ENCODE peak calls at places on chromosomes 3 and 15, in seven cellular contexts. T is natural killer cell; M is naive thymus-derived CD8-positive, alpha-beta T cell; R is upper lobe of right lung; Q is HepG2; G is T-helper 9 cell; Z is substantia nigra. Y is an unnamed sample.

GRCh38 chr3:155890671-155891190 is 20.3 kb downstream of the GMPS start:
- DNase-seq in T (no peak), M (no peak), R (no peak), Q (peak), G (no peak), Z (no peak), Y (no peak)

GRCh38 chr3:14228611-14229470 is 50.2 kb downstream of the LSM3 start:
- DNase-seq in T (no peak), M (no peak), R (no peak), Q (no peak), G (no peak), Z (no peak), Y (no peak)

GRCh38 chr15:70582143-70582945 is 181.0 kb downstream of the UACA start:
- DNase-seq in T (no peak), M (no peak), R (no peak), Q (no peak), G (no peak), Z (no peak), Y (no peak)

GRCh38 chr3:52216585-52217408 is 8.6 kb downstream of the TLR9 start:
- DNase-seq in T (no peak), M (no peak), R (peak), Q (no peak), G (peak), Z (no peak), Y (peak)

GRCh38 chr3:49620728-49621127 is 53.4 kb upstream of the APEH start:
- DNase-seq in T (no peak), M (no peak), R (no peak), Q (no peak), G (no peak), Z (no peak), Y (no peak)

GRCh38 chr3:30648670-30649357 is 42.4 kb downstream of the TGFBR2 start:
- DNase-seq in T (no peak), M (no peak), R (no peak), Q (peak), G (no peak), Z (no peak), Y (no peak)

GRCh38 chr3:6825527-6825926 is 35.4 kb upstream of the GRM7 start:
- DNase-seq in T (no peak), M (no peak), R (no peak), Q (no peak), G (no peak), Z (no peak), Y (no peak)

GRCh38 chr3:107367353-107367752 is 9.9 kb upstream of the CCDC54 start:
- DNase-seq in T (no peak), M (no peak), R (no peak), Q (no peak), G (no peak), Z (no peak), Y (peak)

GRCh38 chr3:197549261-197549885 is 6.4 kb downstream of the BDH1 start:
- DNase-seq in T (no peak), M (no peak), R (no peak), Q (no peak), G (no peak), Z (no peak), Y (no peak)

GRCh38 chr15:39511000-39511914 is 69.6 kb upstream of the THBS1 start:
- DNase-seq in T (no peak), M (no peak), R (no peak), Q (no peak), G (no peak), Z (no peak), Y (no peak)

GRCh38 chr3:184188080-184188479 is 2.1 kb downstream of the ABCF3 start:
- DNase-seq in T (no peak), M (no peak), R (no peak), Q (no peak), G (no peak), Z (no peak), Y (no peak)

GRCh38 chr15:48579945-48580671 is 65.4 kb downstream of the FBN1 start:
- DNase-seq in T (no peak), M (no peak), R (no peak), Q (no peak), G (no peak), Z (no peak), Y (no peak)

GRCh38 chr3:24923565-24923964 is 428.9 kb upstream of the THRB start:
- DNase-seq in T (no peak), M (no peak), R (no peak), Q (no peak), G (no peak), Z (no peak), Y (no peak)

GRCh38 chr3:117626577-117626976 is 917.0 kb downstream of the TUSC7 start:
- DNase-seq in T (no peak), M (no peak), R (no peak), Q (no peak), G (no peak), Z (no peak), Y (no peak)

GRCh38 chr3:151456065-151456464 is 4.8 kb downstream of the IGSF10 start:
- DNase-seq in T (no peak), M (no peak), R (no peak), Q (no peak), G (no peak), Z (no peak), Y (no peak)

GRCh38 chr3:187520027-187520945 is 149.9 kb downstream of the SST start:
- DNase-seq in T (no peak), M (no peak), R (no peak), Q (no peak), G (no peak), Z (no peak), Y (no peak)

GRCh38 chr3:142027713-142028112 is 121.6 kb downstream of the TFDP2 start:
- DNase-seq in T (no peak), M (peak), R (no peak), Q (no peak), G (no peak), Z (no peak), Y (peak)

GRCh38 chr3:11323827-11324226 is 51.6 kb downstream of the ATG7 start:
- DNase-seq in T (no peak), M (no peak), R (no peak), Q (no peak), G (no peak), Z (no peak), Y (no peak)

GRCh38 chr3:64109438-64109837 is 86.1 kb upstream of the PSMD6 start:
- DNase-seq in T (no peak), M (no peak), R (no peak), Q (peak), G (no peak), Z (peak), Y (no peak)

GRCh38 chr3:181727122-181728036 is 15.7 kb downstream of the SOX2 start:
- DNase-seq in T (no peak), M (no peak), R (no peak), Q (no peak), G (no peak), Z (no peak), Y (no peak)

GRCh38 chr3:121648219-121648958 is 12.3 kb downstream of the HCLS1 start:
- DNase-seq in T (no peak), M (no peak), R (no peak), Q (no peak), G (no peak), Z (no peak), Y (no peak)

GRCh38 chr3:185677146-185677829 is 91.2 kb downstream of the SENP2 start:
- DNase-seq in T (no peak), M (no peak), R (no peak), Q (peak), G (no peak), Z (no peak), Y (no peak)

GRCh38 chr15:78322243-78322642 is 17.9 kb upstream of the CRABP1 start:
- DNase-seq in T (no peak), M (no peak), R (peak), Q (no peak), G (no peak), Z (no peak), Y (no peak)

GRCh38 chr15:80480171-80480811 is 76.1 kb downstream of the ARNT2 start:
- DNase-seq in T (no peak), M (no peak), R (no peak), Q (peak), G (no peak), Z (no peak), Y (no peak)

GRCh38 chr15:40108855-40109735 is at the start of gene BMF:
- DNase-seq in T (peak), M (peak), R (peak), Q (peak), G (peak), Z (peak), Y (peak)

GRCh38 chr3:150286390-150287147 is 121.5 kb upstream of the TSC22D2 start:
- DNase-seq in T (no peak), M (peak), R (no peak), Q (peak), G (no peak), Z (no peak), Y (peak)

GRCh38 chr3:52520716-52521487 is 12.8 kb downstream of the NT5DC2 start:
- DNase-seq in T (no peak), M (no peak), R (no peak), Q (no peak), G (no peak), Z (no peak), Y (no peak)

GRCh38 chr3:178083906-178084823 is 452.1 kb upstream of the KCNMB2 start:
- DNase-seq in T (no peak), M (peak), R (no peak), Q (peak), G (no peak), Z (no peak), Y (no peak)

GRCh38 chr3:4936982-4937614 is 42.1 kb upstream of the BHLHE40 start:
- DNase-seq in T (no peak), M (no peak), R (no peak), Q (no peak), G (no peak), Z (no peak), Y (no peak)

GRCh38 chr15:31278056-31278445 is 48.6 kb upstream of the KLF13 start:
- DNase-seq in T (peak), M (no peak), R (no peak), Q (no peak), G (no peak), Z (no peak), Y (no peak)

GRCh38 chr15:61794276-61794675 is 266.0 kb downstream of the VPS13C start:
- DNase-seq in T (no peak), M (no peak), R (no peak), Q (no peak), G (no peak), Z (no peak), Y (no peak)

GRCh38 chr3:97662264-97662663 is 102.3 kb upstream of the ARL6 start:
- DNase-seq in T (no peak), M (no peak), R (no peak), Q (no peak), G (no peak), Z (no peak), Y (no peak)

Y was measured in activated naive CD8-positive, alpha-beta T cell treated with anti-CD3 and anti-CD28 coated beads, Interleukin-2, amount 50 U/mL, for 24 hours.